ENCODE peak calls at places on chromosomes 11 and 22, in six cellular contexts. K is coronary artery; M is psoas muscle; I is foreskin fibroblast; J is Jurkat, Clone E6-1; O is adrenal gland. A is an unnamed sample.

GRCh38 chr11:125378596-125378995 is 117.5 kb downstream of the FEZ1 start:
- DNase-seq in K (no peak), M (no peak), I (no peak), J (no peak), O (no peak), A (no peak)

GRCh38 chr11:937853-938261 is 12.2 kb downstream of the AP2A2 start:
- DNase-seq in K (no peak), M (no peak), I (no peak), J (no peak), O (no peak), A (no peak)

GRCh38 chr11:72136677-72137255 is 1.2 kb downstream of the FOLR3 start:
- DNase-seq in K (no peak), M (no peak), I (no peak), J (no peak), O (no peak), A (no peak)

GRCh38 chr11:126857860-126858808 is 142.4 kb downstream of the KIRREL3 start:
- DNase-seq in K (no peak), M (no peak), I (no peak), J (peak; percentile 7), O (peak; percentile 69), A (no peak)

GRCh38 chr11:789951-790350 is at the start of gene CEND1:
- DNase-seq in K (no peak), M (peak; percentile 45), I (peak; percentile 63), J (no peak), O (no peak), A (peak; percentile 71)

GRCh38 chr11:43404406-43404805 is 45.7 kb downstream of the TTC17 start:
- DNase-seq in K (no peak), M (no peak), I (no peak), J (no peak), O (no peak), A (no peak)

GRCh38 chr11:57903441-57904123 is 120.1 kb upstream of the OR9Q1 start:
- DNase-seq in K (no peak), M (peak; percentile 10), I (no peak), J (no peak), O (peak; percentile 7), A (no peak)

GRCh38 chr11:62108971-62109391 is 14.8 kb upstream of the INCENP start:
- DNase-seq in K (no peak), M (no peak), I (no peak), J (no peak), O (no peak), A (no peak)

GRCh38 chr11:2804189-2804588 is 81.4 kb downstream of the CDKN1C start:
- DNase-seq in K (peak; percentile 29), M (peak; percentile 10), I (no peak), J (no peak), O (peak; percentile 0), A (peak; percentile 0)

GRCh38 chr11:86940122-86940777 is 14.9 kb downstream of the FZD4 start:
- DNase-seq in K (no peak), M (peak; percentile 69), I (no peak), J (no peak), O (peak; percentile 78), A (peak; percentile 64)

GRCh38 chr11:86938203-86938899 is 16.8 kb downstream of the FZD4 start:
- DNase-seq in K (no peak), M (no peak), I (no peak), J (no peak), O (no peak), A (no peak)

GRCh38 chr11:86941077-86941870 is 13.9 kb downstream of the FZD4 start:
- DNase-seq in K (no peak), M (no peak), I (no peak), J (no peak), O (no peak), A (no peak)

GRCh38 chr11:86941871-86942208 is 13.4 kb downstream of the FZD4 start:
- DNase-seq in K (no peak), M (no peak), I (no peak), J (no peak), O (no peak), A (peak; percentile 57)

DNA sequence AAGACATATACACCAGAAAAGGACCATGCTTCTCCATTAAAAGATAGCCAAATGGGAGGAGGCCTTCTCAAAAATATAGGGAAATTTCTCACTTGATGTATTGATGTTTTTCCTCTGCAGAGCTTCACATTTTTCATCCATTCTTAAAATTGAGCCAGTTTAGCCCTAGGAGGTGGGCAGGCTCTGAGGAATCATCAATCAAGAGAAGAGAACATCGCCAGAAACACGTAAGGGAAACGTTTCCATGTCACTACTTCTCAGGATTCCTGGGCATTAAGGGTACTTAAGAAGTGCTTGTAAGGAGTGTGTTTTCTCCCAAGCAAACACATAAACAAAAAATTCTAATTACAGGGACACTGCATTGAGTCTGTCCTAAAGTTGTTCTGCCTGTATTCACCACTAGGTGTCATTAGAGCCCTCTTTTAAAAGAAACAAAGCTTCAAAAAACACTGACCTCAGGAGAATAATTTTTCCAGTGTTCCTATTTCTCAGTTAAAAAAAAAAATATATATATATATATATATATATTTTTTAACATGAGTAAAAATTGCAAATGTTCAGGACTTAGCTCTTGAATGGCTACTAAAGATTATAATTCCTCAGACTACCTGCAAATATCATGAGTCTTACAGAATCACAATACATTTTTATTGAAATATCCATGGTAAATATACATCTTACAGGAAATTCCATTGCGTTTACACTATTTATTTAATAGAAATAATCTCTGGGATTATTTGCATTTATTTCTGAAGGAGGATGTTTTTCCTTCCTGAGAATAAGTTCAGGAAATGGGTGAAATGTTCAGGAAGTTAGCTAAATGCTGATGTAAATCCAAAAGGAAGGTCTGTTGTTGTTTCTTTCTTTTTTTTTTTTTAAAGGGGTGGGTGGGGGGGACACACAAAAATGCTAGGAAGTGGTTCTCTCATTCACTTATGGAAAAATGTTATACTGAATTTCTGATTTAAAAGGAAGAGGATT is 16.0 kb downstream of the FZD4 start:
- DNase-seq in K (no peak), M (no peak), I (no peak), J (peak; percentile 42), O (no peak), A (no peak)
- H3K4me3 ChIP-seq in K (no peak overlapping the region), M (peak overlapping the region; percentile 57), I (no peak overlapping the region), J (no peak overlapping the region), O (no peak overlapping the region), A (no peak overlapping the region)

GRCh38 chr11:122559734-122560382 is 95.7 kb upstream of the UBASH3B start:
- DNase-seq in K (no peak), M (no peak), I (no peak), J (peak; percentile 30), O (no peak), A (no peak)
- H3K4me3 ChIP-seq in K (no peak overlapping the region), M (no peak overlapping the region), I (no peak overlapping the region), J (no peak overlapping the region), O (no peak overlapping the region), A (no peak overlapping the region)

DNA sequence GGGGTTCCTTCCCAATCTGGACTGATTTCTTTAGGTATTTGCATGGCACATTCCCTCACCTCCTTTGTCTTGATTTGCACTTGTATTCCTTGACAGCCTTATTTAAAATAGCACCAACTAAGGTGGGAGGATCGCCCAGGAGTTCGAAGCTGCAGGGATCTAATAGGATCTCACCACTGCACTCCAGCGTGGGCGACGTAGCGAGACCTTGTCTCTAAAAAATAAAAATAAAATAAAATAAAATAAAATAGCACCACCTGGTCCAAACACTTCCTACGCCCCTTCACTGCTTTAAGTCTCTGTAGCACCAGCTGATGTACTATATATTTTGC is 775 bp downstream of the SLC2A11 start:
- DNase-seq in K (no peak), M (no peak), I (no peak), J (no peak), O (no peak), A (no peak)
- H3K4me3 ChIP-seq in K (peak overlapping the region; percentile 77), M (peak overlapping the region; percentile 67), I (peak overlapping the region; percentile 90), J (peak overlapping the region; percentile 95), O (no peak overlapping the region), A (peak overlapping the region; percentile 64)

DNA sequence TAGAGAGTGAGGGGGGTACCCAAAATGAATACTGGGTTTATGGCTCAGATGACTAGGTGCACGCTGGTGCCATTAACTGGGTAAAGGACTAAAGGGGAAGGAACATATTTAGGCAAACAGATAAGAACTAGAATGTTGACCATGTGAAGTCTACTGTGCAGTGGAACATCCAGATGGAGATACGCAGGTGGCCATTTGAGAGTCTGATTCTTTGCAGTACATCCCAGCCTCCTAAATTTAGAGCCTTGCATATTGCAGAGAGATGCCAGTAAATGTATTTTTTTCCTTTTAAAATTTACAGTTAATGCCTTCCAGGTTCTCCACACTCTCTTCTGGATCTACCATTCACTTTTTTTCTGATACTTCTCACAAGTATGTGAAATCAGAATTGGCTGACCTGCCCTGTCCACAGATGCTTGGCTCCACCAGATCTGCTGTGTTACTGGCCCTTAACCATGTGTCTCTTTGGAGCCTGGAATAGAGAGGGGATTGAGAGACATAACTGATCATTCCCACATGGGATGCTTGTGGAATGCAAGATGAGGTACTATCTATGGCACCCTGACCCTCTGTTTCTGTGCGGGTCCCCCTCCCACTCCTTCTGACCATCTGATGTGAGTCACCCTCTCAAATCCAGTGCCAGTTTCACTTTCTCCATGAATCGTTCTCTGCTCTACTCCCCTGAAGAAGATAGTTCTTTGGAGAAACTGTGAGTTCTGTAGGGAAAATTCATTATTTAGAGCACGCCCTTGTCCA is 77.0 kb upstream of the NCAM1 start:
- DNase-seq in K (no peak), M (no peak), I (no peak), J (no peak), O (no peak), A (no peak)
- H3K4me3 ChIP-seq in K (no peak overlapping the region), M (no peak overlapping the region), I (peak overlapping the region; percentile 12), J (no peak overlapping the region), O (no peak overlapping the region), A (no peak overlapping the region)

A was measured in right cardiac atrium.